ENCODE peak calls at places on chromosomes 12 and 14, in five cellular contexts. K is aorta; H is NCI-H187; U is stimulated activated CD4-positive, alpha-beta T cell treated with anti-CD3 and anti-CD28 coated beads, Interleukin-15, amount 100 ng/mL, for 1 hour; D is CD4-positive, alpha-beta T cell. B is an unnamed sample.
A peak's percentile ranks its signal among the peaks of the same experiment; 100 is the strongest.

GRCh38 chr14:24417832-24418491 is 11.5 kb downstream of the CBLN3 start:
- DNase-seq in K (no peak), U (no peak), H (no peak), D (no peak), B (no peak)

GRCh38 chr14:60956632-60957031 is 24.2 kb downstream of the TRMT5 start:
- DNase-seq in D (no peak), U (no peak), K (no peak), H (no peak), B (no peak)

GRCh38 chr14:81137316-81137715 is 83.4 kb downstream of the GTF2A1 start:
- DNase-seq in U (no peak), K (no peak), H (no peak), D (no peak), B (peak; percentile 82)

GRCh38 chr12:106267535-106267934 is 19.7 kb upstream of the CKAP4 start:
- DNase-seq in U (no peak), H (no peak), K (no peak), D (no peak), B (no peak)

GRCh38 chr12:130559806-130560205 is 156.3 kb downstream of the RIMBP2 start:
- DNase-seq in H (no peak), U (no peak), D (no peak), K (no peak), B (no peak)

GRCh38 chr14:100030441-100031153 is 34.6 kb upstream of the EVL start:
- DNase-seq in K (no peak), D (no peak), H (no peak), U (no peak), B (peak; percentile 95)

GRCh38 chr14:20857630-20858261 is 33.4 kb upstream of the RNASE3 start:
- DNase-seq in H (peak; percentile 24), D (peak; percentile 65), U (peak; percentile 60), K (peak; percentile 74), B (peak; percentile 52)

GRCh38 chr14:103540816-103541493 is 12.0 kb downstream of the TRMT61A start:
- DNase-seq in U (no peak), K (no peak), D (no peak), H (no peak), B (no peak)

GRCh38 chr12:3727877-3728632 is 24.9 kb downstream of the CRACR2A start:
- DNase-seq in U (no peak), H (peak; percentile 22), D (peak; percentile 4), K (no peak), B (peak; percentile 65)

GRCh38 chr14:102508774-102509743 is 517 bp downstream of the ANKRD9 start:
- DNase-seq in H (no peak), U (no peak), K (peak; percentile 75), D (peak; percentile 24), B (peak; percentile 56)

GRCh38 chr12:54765652-54766051 is 88.7 kb upstream of the MUCL1 start:
- DNase-seq in K (no peak), D (no peak), U (no peak), H (no peak), B (no peak)

GRCh38 chr14:104680806-104681688 is 8.4 kb upstream of the INF2 start:
- DNase-seq in U (no peak), D (no peak), K (peak; percentile 90), H (no peak), B (peak; percentile 86)

GRCh38 chr14:48373993-48374392 is 698.6 kb upstream of the MDGA2 start:
- DNase-seq in K (no peak), D (no peak), H (no peak), U (no peak), B (no peak)

GRCh38 chr14:104131968-104132732 is 6.2 kb upstream of the KIF26A start:
- DNase-seq in K (peak; percentile 22), U (no peak), D (no peak), H (no peak), B (no peak)

B was measured in EH.